ENCODE peak calls at places on chromosome X, in five cellular contexts. One of them, this sample, is unnamed.
A peak's percentile ranks its signal among the peaks of the same experiment; 100 is the strongest.

GRCh38 chrX:115324194-115324593 is 34.7 kb downstream of the LUZP4 start:
- DNase-seq in mesenchymal stem cell: no peak
- DNase-seq in neuronal stem cell: no peak
- DNase-seq in IMR-90: peak; percentile 26
- DNase-seq in H1: no peak
- DNase-seq in this sample: no peak

GRCh38 chrX:10178866-10179463 is 22.2 kb downstream of the CLCN4 start:
- DNase-seq in mesenchymal stem cell: no peak
- DNase-seq in neuronal stem cell: no peak
- DNase-seq in IMR-90: no peak
- DNase-seq in H1: no peak
- DNase-seq in this sample: no peak

GRCh38 chrX:122582280-122582679 is 601.8 kb upstream of the GRIA3 start:
- DNase-seq in mesenchymal stem cell: no peak
- DNase-seq in neuronal stem cell: no peak
- DNase-seq in IMR-90: no peak
- DNase-seq in H1: no peak
- DNase-seq in this sample: no peak

GRCh38 chrX:53714580-53715335 is 28.2 kb upstream of the HUWE1 start:
- DNase-seq in mesenchymal stem cell: no peak
- DNase-seq in neuronal stem cell: no peak
- DNase-seq in IMR-90: peak; percentile 57
- DNase-seq in H1: no peak
- DNase-seq in this sample: no peak

GRCh38 chrX:123830309-123830708 is 29.5 kb upstream of the XIAP start:
- DNase-seq in mesenchymal stem cell: no peak
- DNase-seq in neuronal stem cell: no peak
- DNase-seq in IMR-90: no peak
- DNase-seq in H1: no peak
- DNase-seq in this sample: no peak

GRCh38 chrX:136130931-136131843 is 16.1 kb upstream of the FHL1 start:
- DNase-seq in mesenchymal stem cell: peak; percentile 84
- DNase-seq in neuronal stem cell: no peak
- DNase-seq in IMR-90: peak; percentile 82
- DNase-seq in H1: no peak
- DNase-seq in this sample: no peak

GRCh38 chrX:117969337-117969736 is 147.3 kb downstream of the KLHL13 start:
- DNase-seq in mesenchymal stem cell: no peak
- DNase-seq in neuronal stem cell: no peak
- DNase-seq in IMR-90: no peak
- DNase-seq in H1: no peak
- DNase-seq in this sample: no peak

GRCh38 chrX:154605566-154605965 is 13.5 kb downstream of the CTAG1B start:
- DNase-seq in mesenchymal stem cell: no peak
- DNase-seq in neuronal stem cell: no peak
- DNase-seq in IMR-90: no peak
- DNase-seq in H1: no peak
- DNase-seq in this sample: no peak

GRCh38 chrX:22063284-22063683 is 31.2 kb downstream of the PHEX start:
- DNase-seq in mesenchymal stem cell: no peak
- DNase-seq in neuronal stem cell: peak; percentile 12
- DNase-seq in IMR-90: no peak
- DNase-seq in H1: no peak
- DNase-seq in this sample: no peak

GRCh38 chrX:120205816-120206753 is 44.5 kb upstream of the ZBTB33 start:
- DNase-seq in mesenchymal stem cell: no peak
- DNase-seq in neuronal stem cell: no peak
- DNase-seq in IMR-90: no peak
- DNase-seq in H1: no peak
- DNase-seq in this sample: no peak

GRCh38 chrX:2502668-2503519 is 2.1 kb upstream of the DHRSX start:
- DNase-seq in mesenchymal stem cell: peak; percentile 82
- DNase-seq in neuronal stem cell: no peak
- DNase-seq in IMR-90: peak; percentile 18
- DNase-seq in H1: no peak
- DNase-seq in this sample: no peak

GRCh38 chrX:136687457-136687856 is 39.5 kb downstream of the CD40LG start:
- DNase-seq in mesenchymal stem cell: no peak
- DNase-seq in neuronal stem cell: no peak
- DNase-seq in IMR-90: no peak
- DNase-seq in H1: no peak
- DNase-seq in this sample: no peak

GRCh38 chrX:154131955-154132354 is 12.1 kb upstream of the OPN1LW start:
- DNase-seq in mesenchymal stem cell: no peak
- DNase-seq in neuronal stem cell: no peak
- DNase-seq in IMR-90: no peak
- DNase-seq in H1: no peak
- DNase-seq in this sample: no peak

GRCh38 chrX:136353519-136354095 is 52.8 kb downstream of the ADGRG4 start:
- DNase-seq in mesenchymal stem cell: no peak
- DNase-seq in neuronal stem cell: no peak
- DNase-seq in IMR-90: no peak
- DNase-seq in H1: no peak
- DNase-seq in this sample: no peak

GRCh38 chrX:83630662-83631061 is 122.6 kb downstream of the POU3F4 start:
- DNase-seq in mesenchymal stem cell: no peak
- DNase-seq in neuronal stem cell: no peak
- DNase-seq in IMR-90: no peak
- DNase-seq in H1: no peak
- DNase-seq in this sample: no peak

GRCh38 chrX:21932277-21932996 is 8.1 kb upstream of the SMS start:
- DNase-seq in mesenchymal stem cell: peak; percentile 93
- DNase-seq in neuronal stem cell: no peak
- DNase-seq in IMR-90: peak; percentile 97
- DNase-seq in H1: no peak
- DNase-seq in this sample: no peak

GRCh38 chrX:55196688-55197087 is 23.5 kb upstream of the PAGE5 start:
- DNase-seq in mesenchymal stem cell: no peak
- DNase-seq in neuronal stem cell: no peak
- DNase-seq in IMR-90: no peak
- DNase-seq in H1: no peak
- DNase-seq in this sample: no peak

GRCh38 chrX:47749185-47749967 is 87.3 kb upstream of the ZNF81 start:
- DNase-seq in mesenchymal stem cell: peak; percentile 29
- DNase-seq in neuronal stem cell: no peak
- DNase-seq in IMR-90: peak; percentile 61
- DNase-seq in H1: no peak
- DNase-seq in this sample: no peak

GRCh38 chrX:129783176-129783776 is 3.5 kb downstream of the SASH3 start:
- DNase-seq in mesenchymal stem cell: no peak
- DNase-seq in neuronal stem cell: no peak
- DNase-seq in IMR-90: no peak
- DNase-seq in H1: no peak
- DNase-seq in this sample: no peak

GRCh38 chrX:85836868-85837267 is 210.5 kb downstream of the CHM start:
- DNase-seq in mesenchymal stem cell: no peak
- DNase-seq in neuronal stem cell: no peak
- DNase-seq in IMR-90: peak; percentile 23
- DNase-seq in H1: no peak
- DNase-seq in this sample: no peak

GRCh38 chrX:12076046-12076445 is 62.2 kb upstream of the FRMPD4 start:
- DNase-seq in mesenchymal stem cell: no peak
- DNase-seq in neuronal stem cell: no peak
- DNase-seq in IMR-90: peak; percentile 18
- DNase-seq in H1: no peak
- DNase-seq in this sample: no peak

GRCh38 chrX:34300871-34301270 is 168.8 kb upstream of the FAM47A start:
- DNase-seq in mesenchymal stem cell: peak; percentile 39
- DNase-seq in neuronal stem cell: peak; percentile 2
- DNase-seq in IMR-90: peak; percentile 58
- DNase-seq in H1: no peak
- DNase-seq in this sample: peak; percentile 46

GRCh38 chrX:7132335-7133035 is 15.0 kb upstream of the STS start:
- DNase-seq in mesenchymal stem cell: peak; percentile 63
- DNase-seq in neuronal stem cell: no peak
- DNase-seq in IMR-90: peak; percentile 73
- DNase-seq in H1: no peak
- DNase-seq in this sample: peak; percentile 65

GRCh38 chrX:108245462-108245861 is 153.9 kb downstream of the ATG4A start:
- DNase-seq in mesenchymal stem cell: no peak
- DNase-seq in neuronal stem cell: no peak
- DNase-seq in IMR-90: no peak
- DNase-seq in H1: no peak
- DNase-seq in this sample: no peak

GRCh38 chrX:140918398-140919043 is 83.9 kb upstream of the SPANXB1 start:
- DNase-seq in mesenchymal stem cell: peak; percentile 75
- DNase-seq in neuronal stem cell: peak; percentile 30
- DNase-seq in IMR-90: peak; percentile 54
- DNase-seq in H1: peak; percentile 47
- DNase-seq in this sample: peak; percentile 71

GRCh38 chrX:23434356-23434884 is 99.8 kb downstream of the PTCHD1 start:
- DNase-seq in mesenchymal stem cell: peak; percentile 1
- DNase-seq in neuronal stem cell: no peak
- DNase-seq in IMR-90: peak; percentile 2
- DNase-seq in H1: no peak
- DNase-seq in this sample: no peak

GRCh38 chrX:23436875-23437274 is 102.2 kb downstream of the PTCHD1 start:
- DNase-seq in mesenchymal stem cell: no peak
- DNase-seq in neuronal stem cell: no peak
- DNase-seq in IMR-90: no peak
- DNase-seq in H1: peak; percentile 44
- DNase-seq in this sample: peak; percentile 86

GRCh38 chrX:23435108-23435507 is 100.5 kb downstream of the PTCHD1 start:
- DNase-seq in mesenchymal stem cell: no peak
- DNase-seq in neuronal stem cell: no peak
- DNase-seq in IMR-90: no peak
- DNase-seq in H1: no peak
- DNase-seq in this sample: no peak

DNA sequence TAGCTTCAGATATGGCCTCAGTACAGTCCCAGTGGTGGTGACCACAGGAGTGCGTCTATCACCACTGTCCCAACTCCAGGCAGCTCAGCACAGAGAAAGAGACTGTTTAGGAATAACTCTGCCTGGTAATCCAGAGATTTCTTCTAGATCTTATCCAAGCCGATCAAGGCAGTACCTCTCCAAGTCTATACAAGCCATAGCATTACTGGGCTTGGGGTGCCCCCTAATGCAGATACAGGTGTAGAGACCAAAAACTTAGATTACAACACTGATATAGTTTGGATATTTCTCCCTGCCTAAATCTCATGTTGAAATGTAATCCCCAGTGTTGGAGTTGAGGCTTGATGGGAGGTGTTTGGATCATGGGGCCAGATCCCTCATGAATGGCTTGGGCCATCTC is 100.9 kb downstream of the PTCHD1 start:
- DNase-seq in mesenchymal stem cell: no peak
- DNase-seq in neuronal stem cell: no peak
- DNase-seq in IMR-90: no peak
- DNase-seq in H1: no peak
- DNase-seq in this sample: no peak
- H2BK15ac ChIP-seq in mesenchymal stem cell: no peak overlapping the region
- H2BK15ac ChIP-seq in neuronal stem cell: no peak overlapping the region
- H2BK15ac ChIP-seq in IMR-90: no peak overlapping the region
- H2BK15ac ChIP-seq in H1: peak overlapping the region; percentile 2
- H2BK15ac ChIP-seq in this sample: no peak overlapping the region

DNA sequence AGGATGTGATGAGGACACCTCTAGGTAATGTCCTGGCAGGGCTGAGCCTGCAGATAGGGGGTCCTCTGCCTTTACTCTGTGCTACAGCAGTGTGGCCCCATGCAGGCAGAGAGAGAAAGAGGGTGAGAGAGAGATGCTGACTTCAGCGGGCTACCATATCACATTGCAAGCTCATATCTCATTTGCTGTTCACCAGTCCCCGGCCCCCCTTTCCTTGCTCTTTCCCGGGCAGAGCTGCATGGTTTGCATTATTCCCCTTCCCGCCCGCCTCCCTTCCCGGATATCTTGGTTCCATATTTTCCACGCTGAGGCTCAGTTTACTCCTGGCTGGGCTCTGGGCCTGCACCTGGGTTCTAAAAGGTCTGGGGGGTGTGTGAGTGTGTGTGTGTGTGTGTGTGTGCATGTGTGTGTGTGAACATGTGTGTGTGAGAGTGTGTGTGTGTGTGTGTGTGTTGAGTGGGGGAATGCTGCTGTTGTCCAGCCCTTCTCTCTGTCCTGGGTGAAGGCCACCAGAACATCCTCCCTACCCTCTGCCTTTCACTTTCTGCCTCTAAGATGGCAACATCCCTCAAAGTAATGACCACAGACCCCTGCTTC is 63.5 kb downstream of the PJA1 start:
- DNase-seq in mesenchymal stem cell: no peak
- DNase-seq in neuronal stem cell: no peak
- DNase-seq in IMR-90: no peak
- DNase-seq in H1: no peak
- DNase-seq in this sample: no peak
- H2AK5ac ChIP-seq in mesenchymal stem cell: no peak overlapping the region
- H2AK5ac ChIP-seq in neuronal stem cell: no peak overlapping the region
- H2AK5ac ChIP-seq in IMR-90: no peak overlapping the region
- H2AK5ac ChIP-seq in H1: no peak overlapping the region
- H2AK5ac ChIP-seq in this sample: no peak overlapping the region

DNA sequence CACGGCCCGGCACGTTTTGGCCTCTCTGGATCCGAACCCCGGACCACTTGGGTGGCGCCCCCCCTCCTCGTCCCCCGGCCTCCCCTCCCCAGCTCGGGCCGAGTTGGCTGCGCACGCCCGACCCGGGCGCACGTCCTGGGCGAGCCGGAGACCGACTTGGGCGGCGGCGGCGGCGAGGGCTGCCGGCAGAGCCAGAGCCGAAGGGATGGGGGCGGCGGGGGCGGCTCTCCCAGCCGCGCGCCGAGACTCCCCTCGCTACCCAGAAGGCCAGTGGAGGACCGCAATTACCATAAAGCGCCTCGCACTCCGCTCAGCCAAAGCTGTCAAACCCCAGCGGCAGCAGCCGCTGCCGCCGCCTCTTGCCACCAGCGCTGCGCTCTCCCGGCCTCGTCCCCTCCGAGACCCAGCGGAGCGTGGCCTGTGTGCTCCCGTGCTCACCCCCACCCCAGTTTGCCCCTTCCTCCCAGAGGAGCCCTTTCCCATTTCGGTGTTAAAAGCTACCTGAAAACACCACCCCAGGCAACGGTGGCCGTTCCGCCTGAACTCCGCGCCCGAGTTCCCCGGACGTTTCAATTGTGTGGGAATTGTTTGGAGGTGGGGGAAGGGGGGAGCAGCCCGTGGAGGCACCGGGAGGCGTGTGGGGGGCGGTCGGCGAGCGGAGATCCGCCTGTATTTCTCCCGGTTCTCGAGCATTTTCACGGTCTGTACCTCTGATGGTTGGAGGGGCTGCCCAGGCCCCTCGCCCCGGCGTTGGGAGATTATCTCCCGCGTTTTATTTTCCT is 697 bp upstream of the BCOR start:
- DNase-seq in mesenchymal stem cell: peak; percentile 78
- DNase-seq in neuronal stem cell: no peak
- DNase-seq in IMR-90: no peak
- DNase-seq in H1: peak; percentile 52
- DNase-seq in this sample: peak; percentile 80
- H2BK15ac ChIP-seq in mesenchymal stem cell: no peak overlapping the region
- H2BK15ac ChIP-seq in neuronal stem cell: no peak overlapping the region
- H2BK15ac ChIP-seq in IMR-90: no peak overlapping the region
- H2BK15ac ChIP-seq in H1: no peak overlapping the region
- H2BK15ac ChIP-seq in this sample: no peak overlapping the region

GRCh38 chrX:39328661-39329060 is 527.4 kb downstream of the MID1IP1 start:
- DNase-seq in mesenchymal stem cell: no peak
- DNase-seq in neuronal stem cell: no peak
- DNase-seq in IMR-90: no peak
- DNase-seq in H1: no peak
- DNase-seq in this sample: no peak
- H2AK5ac ChIP-seq in mesenchymal stem cell: no peak overlapping the region
- H2AK5ac ChIP-seq in neuronal stem cell: no peak overlapping the region
- H2AK5ac ChIP-seq in IMR-90: no peak overlapping the region
- H2AK5ac ChIP-seq in H1: no peak overlapping the region
- H2AK5ac ChIP-seq in this sample: no peak overlapping the region

This sample was measured in H9.